ENCODE peak calls at places on chromosomes 6 and 20, in six cellular contexts. M is body of pancreas; U is IMR-90; K is K562; L is CD8-positive, alpha-beta memory T cell; F is left ventricle myocardium inferior. P is an unnamed sample.

GRCh38 chr20:34883087-34883688 is 6.8 kb downstream of the ACSS2 start:
- DNase-seq in U (no peak), F (no peak), L (no peak), K (no peak), M (no peak), P (no peak)

GRCh38 chr20:35517125-35517524 is 12.3 kb downstream of the C20orf173 start:
- DNase-seq in U (no peak), F (peak; percentile 20), M (no peak), K (no peak), L (no peak), P (no peak)

GRCh38 chr6:147642458-147642857 is 134.0 kb downstream of the SAMD5 start:
- DNase-seq in U (peak; percentile 85), L (no peak), F (no peak), M (no peak), K (no peak), P (no peak)

GRCh38 chr6:142210606-142211005 is 63.5 kb downstream of the VTA1 start:
- DNase-seq in F (no peak), U (peak; percentile 11), K (no peak), M (no peak), L (no peak), P (no peak)

GRCh38 chr6:83467620-83468036 is 36.8 kb upstream of the ME1 start:
- DNase-seq in M (peak; percentile 16), K (no peak), U (no peak), L (no peak), F (peak; percentile 22), P (no peak)

GRCh38 chr6:119156742-119157494 is 78.5 kb upstream of the FAM184A start:
- DNase-seq in K (no peak), F (no peak), L (no peak), M (no peak), U (no peak), P (no peak)

GRCh38 chr20:37066168-37066567 is 29.6 kb downstream of the RBL1 start:
- DNase-seq in L (no peak), M (no peak), F (no peak), K (no peak), U (no peak), P (no peak)

GRCh38 chr6:169251371-169251802 is 2.3 kb downstream of the THBS2 start:
- DNase-seq in L (no peak), M (no peak), K (no peak), F (no peak), U (no peak), P (no peak)

GRCh38 chr20:47760686-47761477 is 24.4 kb downstream of the SULF2 start:
- DNase-seq in L (no peak), F (no peak), U (no peak), K (no peak), M (no peak), P (no peak)

GRCh38 chr6:84515082-84515481 is 249.3 kb downstream of the TBX18 start:
- DNase-seq in K (no peak), L (no peak), M (no peak), F (no peak), U (no peak), P (no peak)

GRCh38 chr6:44022296-44022661 is 105.0 kb downstream of the MRPL14 start:
- DNase-seq in M (no peak), U (peak; percentile 39), F (no peak), K (no peak), L (no peak), P (no peak)

GRCh38 chr20:33689973-33690372 is 3.8 kb upstream of the E2F1 start:
- DNase-seq in F (no peak), M (no peak), U (peak; percentile 66), K (peak; percentile 73), L (peak; percentile 61), P (peak; percentile 74)

GRCh38 chr6:26240981-26241770 is 123.8 kb upstream of the BTN3A2 start:
- DNase-seq in L (peak; percentile 63), F (no peak), K (no peak), M (no peak), U (peak; percentile 87), P (peak; percentile 53)

GRCh38 chr6:109961666-109962065 is 16.4 kb upstream of the GPR6 start:
- DNase-seq in F (no peak), K (no peak), M (no peak), L (no peak), U (no peak), P (no peak)

GRCh38 chr6:164693934-164694333 is 615.5 kb downstream of the C6orf118 start:
- DNase-seq in M (no peak), F (no peak), K (no peak), L (no peak), U (no peak), P (no peak)

GRCh38 chr20:24746351-24746685 is 202.8 kb upstream of the CST7 start:
- DNase-seq in F (no peak), M (peak; percentile 66), L (no peak), U (no peak), K (no peak), P (no peak)

GRCh38 chr6:112806163-112806900 is 459.2 kb downstream of the RFPL4B start:
- DNase-seq in U (peak; percentile 80), K (no peak), M (no peak), F (no peak), L (no peak), P (no peak)

GRCh38 chr6:18263561-18264337 is 581 bp downstream of the DEK start:
- DNase-seq in U (no peak), K (peak; percentile 85), M (peak; percentile 67), F (peak; percentile 74), L (peak; percentile 44), P (peak; percentile 46)

GRCh38 chr20:43731469-43731868 is 4.7 kb upstream of the GTSF1L start:
- DNase-seq in K (peak; percentile 43), M (no peak), F (no peak), U (peak; percentile 84), L (no peak), P (no peak)

GRCh38 chr20:39825524-39825923 is 863.4 kb downstream of the DHX35 start:
- DNase-seq in F (no peak), M (no peak), K (no peak), U (no peak), L (no peak), P (no peak)

GRCh38 chr20:45912344-45912682 is 358 bp upstream of the PLTP start:
- DNase-seq in M (no peak), F (no peak), K (no peak), L (no peak), U (no peak), P (no peak)

GRCh38 chr6:82270791-82271392 is 23.3 kb upstream of the IBTK start:
- DNase-seq in U (peak; percentile 52), M (no peak), L (peak; percentile 24), K (peak; percentile 44), F (no peak), P (peak; percentile 42)

GRCh38 chr20:63176448-63177133 is 39.3 kb downstream of the YTHDF1 start:
- DNase-seq in K (no peak), M (no peak), L (no peak), F (no peak), U (no peak), P (no peak)

GRCh38 chr6:145151624-145152023 is 583.7 kb downstream of the EPM2A start:
- DNase-seq in L (no peak), F (no peak), U (peak; percentile 5), M (no peak), K (no peak), P (no peak)

GRCh38 chr6:107965746-107966145 is 7.7 kb upstream of the SEC63 start:
- DNase-seq in L (no peak), F (no peak), M (no peak), U (peak; percentile 47), K (no peak), P (no peak)

GRCh38 chr20:59770270-59770669 is 163.2 kb downstream of the SYCP2 start:
- DNase-seq in F (no peak), U (no peak), M (no peak), K (no peak), L (no peak), P (no peak)

GRCh38 chr20:54690323-54690722 is 214.9 kb downstream of the DOK5 start:
- DNase-seq in F (no peak), L (no peak), M (no peak), K (no peak), U (no peak), P (no peak)

GRCh38 chr6:47481806-47482205 is 4.2 kb downstream of the CD2AP start:
- DNase-seq in M (no peak), U (no peak), K (no peak), F (no peak), L (no peak), P (no peak)

GRCh38 chr20:34567885-34568865 is 9.7 kb downstream of the MAP1LC3A start:
- DNase-seq in M (no peak), L (no peak), K (no peak), U (no peak), F (no peak), P (no peak)

GRCh38 chr6:51489133-51489532 is 598.3 kb downstream of the PKHD1 start:
- DNase-seq in K (no peak), U (no peak), F (no peak), M (no peak), L (no peak), P (no peak)
- H3K27ac ChIP-seq in K (no peak overlapping the region), U (no peak overlapping the region), F (no peak overlapping the region), M (no peak overlapping the region), L (no peak overlapping the region), P (no peak overlapping the region)

GRCh38 chr20:14062786-14063185 is 67.5 kb downstream of the MACROD2 start:
- DNase-seq in F (no peak), M (no peak), K (no peak), U (no peak), L (no peak), P (no peak)

GRCh38 chr20:14067631-14068030 is 72.3 kb downstream of the MACROD2 start:
- DNase-seq in M (no peak), U (no peak), K (no peak), F (no peak), L (no peak), P (no peak)

GRCh38 chr20:14064921-14065320 is 69.6 kb downstream of the MACROD2 start:
- DNase-seq in K (no peak), F (no peak), U (no peak), M (no peak), L (no peak), P (no peak)

GRCh38 chr20:14064333-14064732 is 69.0 kb downstream of the MACROD2 start:
- DNase-seq in U (no peak), K (no peak), M (peak; percentile 13), L (no peak), F (no peak), P (no peak)

DNA sequence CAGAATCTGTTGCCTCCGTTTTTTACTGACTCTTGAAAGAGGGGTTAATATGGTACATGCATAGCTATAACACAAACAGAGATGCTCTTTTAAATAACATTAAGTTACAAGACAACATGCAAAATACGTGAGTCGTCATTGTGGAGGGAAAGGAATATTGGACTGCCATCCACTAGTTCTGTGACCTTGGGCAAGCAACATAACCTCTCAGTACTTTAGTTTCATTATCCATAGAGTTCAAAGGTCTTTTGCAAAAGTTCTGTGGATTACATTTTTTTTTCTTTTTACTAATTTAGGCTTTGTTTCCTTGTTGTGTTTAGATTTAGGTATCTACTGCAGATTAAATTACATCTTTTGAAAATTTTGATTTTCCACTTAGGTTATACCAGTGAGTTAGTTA is 70.5 kb downstream of the MACROD2 start:
- DNase-seq in K (no peak), F (no peak), U (no peak), M (no peak), L (no peak), P (no peak)
- H3K27me3 ChIP-seq in K (no peaks in the 10 kb centered on the region), F (no peaks in the 10 kb centered on the region), U (no peaks in the 10 kb centered on the region), M (no peaks in the 10 kb centered on the region), L (no peaks in the 10 kb centered on the region), P (no peaks in the 10 kb centered on the region)

GRCh38 chr6:138540468-138540867 is 41.2 kb upstream of the NHSL1 start:
- DNase-seq in K (no peak), L (no peak), M (no peak), F (no peak), U (peak; percentile 97), P (no peak)
- H3K4me1 ChIP-seq in K (no peaks in the 10 kb centered on the region), L (no peaks in the 10 kb centered on the region), M (peaks cover 29% of the 10 kb centered on the region), F (peaks cover 81% of the 10 kb centered on the region), U (peaks cover 26% of the 10 kb centered on the region), P (no peaks in the 10 kb centered on the region)

GRCh38 chr6:32111424-32112066 is 2.4 kb upstream of the TNXB start:
- DNase-seq in F (peak; percentile 75), U (no peak), M (no peak), K (no peak), L (no peak), P (no peak)
- H3K27ac ChIP-seq in F (peak overlapping the region; percentile 95), U (no peak overlapping the region), M (no peak overlapping the region), K (no peak overlapping the region), L (no peak overlapping the region), P (no peak overlapping the region)